ENCODE peak calls at places on chromosomes 11 and 22, in four cellular contexts. L, G, T and V are unnamed samples.

GRCh38 chr11:125978171-125978570 is 32.3 kb downstream of the VSIG10L2 start:
- DNase-seq in L (no peak), G (no peak), T (no peak), V (no peak)

GRCh38 chr22:23361676-23362075 is 181.4 kb downstream of the BCR start:
- DNase-seq in L (no peak), G (no peak), T (no peak), V (no peak)

GRCh38 chr22:31676700-31677099 is 14.7 kb upstream of the PISD start:
- DNase-seq in L (peak), G (peak), T (peak), V (peak)

GRCh38 chr11:96893988-96894387 is 504.2 kb downstream of the JRKL start:
- DNase-seq in L (no peak), G (no peak), T (no peak), V (no peak)

GRCh38 chr11:120197254-120197891 is 13.5 kb upstream of the OAF start:
- DNase-seq in L (no peak), G (peak), T (no peak), V (no peak)

GRCh38 chr11:118913411-118914125 is 12.2 kb downstream of the BCL9L start:
- DNase-seq in L (peak), G (peak), T (no peak), V (no peak)

GRCh38 chr22:19717691-19718254 is 3.5 kb downstream of the SEPTIN5 start:
- DNase-seq in L (peak), G (peak), T (no peak), V (no peak)

GRCh38 chr11:32427935-32428664 is 7.2 kb downstream of the WT1 start:
- DNase-seq in L (no peak), G (no peak), T (no peak), V (no peak)

GRCh38 chr11:35167451-35167954 is 28.5 kb downstream of the CD44 start:
- DNase-seq in L (no peak), G (no peak), T (no peak), V (no peak)

GRCh38 chr11:91097069-91097468 is 874.2 kb upstream of the CHORDC1 start:
- DNase-seq in L (no peak), G (no peak), T (no peak), V (no peak)

GRCh38 chr11:115644846-115645245 is 140.6 kb upstream of the CADM1 start:
- DNase-seq in L (no peak), G (no peak), T (no peak), V (no peak)

GRCh38 chr11:117973446-117973922 is 12.7 kb upstream of the IL10RA start:
- DNase-seq in L (no peak), G (no peak), T (no peak), V (no peak)

GRCh38 chr11:71236836-71237475 is 15.4 kb downstream of the SHANK2 start:
- DNase-seq in L (no peak), G (no peak), T (no peak), V (no peak)

GRCh38 chr11:843818-844692 is 1.4 kb downstream of the TSPAN4 start:
- DNase-seq in L (no peak), G (peak), T (no peak), V (no peak)

GRCh38 chr11:119626197-119626909 is 102.6 kb downstream of the NECTIN1 start:
- DNase-seq in L (no peak), G (no peak), T (no peak), V (no peak)

GRCh38 chr11:69007978-69008381 is 5.1 kb downstream of the MRGPRF start:
- DNase-seq in L (no peak), G (peak), T (no peak), V (no peak)

GRCh38 chr11:19713221-19714092 is 820 bp downstream of the NAV2 start:
- DNase-seq in L (no peak), G (no peak), T (no peak), V (no peak)

GRCh38 chr11:35215945-35216344 is 77.0 kb downstream of the CD44 start:
- DNase-seq in L (no peak), G (no peak), T (no peak), V (no peak)

GRCh38 chr11:118305726-118306125 is 1.2 kb downstream of the CD3E start:
- DNase-seq in L (no peak), G (no peak), T (no peak), V (no peak)

GRCh38 chr22:47296405-47297260 is 534.2 kb downstream of the TBC1D22A start:
- DNase-seq in L (no peak), G (no peak), T (no peak), V (no peak)

GRCh38 chr22:44181912-44182590 is 1.3 kb downstream of the PARVG start:
- DNase-seq in L (no peak), G (no peak), T (no peak), V (no peak)

GRCh38 chr11:69381681-69382130 is 87.8 kb downstream of the MYEOV start:
- DNase-seq in L (no peak), G (no peak), T (no peak), V (no peak)

GRCh38 chr22:46587492-46588278 is 32.5 kb upstream of the GRAMD4 start:
- DNase-seq in L (no peak), G (peak), T (no peak), V (no peak)

GRCh38 chr11:31817054-31817620 is 6.0 kb upstream of the PAX6 start:
- DNase-seq in L (no peak), G (peak), T (no peak), V (no peak)

GRCh38 chr11:70077411-70078094 is 564 bp upstream of the ANO1 start:
- DNase-seq in L (no peak), G (no peak), T (no peak), V (no peak)

GRCh38 chr11:34587282-34587677 is 33.6 kb upstream of the EHF start:
- DNase-seq in L (no peak), G (no peak), T (no peak), V (no peak)

GRCh38 chr11:125773516-125773915 is 5.1 kb downstream of the PATE2 start:
- DNase-seq in L (no peak), G (no peak), T (no peak), V (no peak)

GRCh38 chr22:40638261-40638660 is 1.7 kb upstream of the MRTFA start:
- DNase-seq in L (no peak), G (no peak), T (peak), V (no peak)
- H3K27ac ChIP-seq in L (no peak), G (no peak), T (peak), V (no peak)

GRCh38 chr11:129720994-129721393 is 94.7 kb upstream of the TMEM45B start:
- DNase-seq in L (no peak), G (no peak), T (no peak), V (no peak)
- H3K27ac ChIP-seq in L (no peak), G (no peak), T (no peak), V (no peak)

GRCh38 chr11:84019576-84020194 is 733.5 kb upstream of the CCDC90B start:
- DNase-seq in L (no peak), G (no peak), T (no peak), V (no peak)

GRCh38 chr11:84022695-84023094 is 736.5 kb upstream of the CCDC90B start:
- DNase-seq in L (no peak), G (no peak), T (no peak), V (no peak)

GRCh38 chr11:84021291-84021690 is 735.1 kb upstream of the CCDC90B start:
- DNase-seq in L (peak), G (no peak), T (no peak), V (no peak)

GRCh38 chr11:84022221-84022620 is 736.1 kb upstream of the CCDC90B start:
- DNase-seq in L (peak), G (no peak), T (no peak), V (no peak)
- H3K27ac ChIP-seq in L (peak), G (no peak), T (no peak), V (no peak)

GRCh38 chr22:41982886-41983285 is 13.6 kb downstream of the SEPTIN3 start:
- DNase-seq in L (no peak), G (no peak), T (no peak), V (no peak)
- H3K27ac ChIP-seq in L (no peak), G (no peak), T (no peak), V (no peak)

GRCh38 chr22:30636226-30637077 is 871 bp downstream of the SLC35E4 start:
- DNase-seq in L (no peak), G (peak), T (no peak), V (no peak)
- H3K27ac ChIP-seq in L (peak), G (peak), T (peak), V (peak)

DNA sequence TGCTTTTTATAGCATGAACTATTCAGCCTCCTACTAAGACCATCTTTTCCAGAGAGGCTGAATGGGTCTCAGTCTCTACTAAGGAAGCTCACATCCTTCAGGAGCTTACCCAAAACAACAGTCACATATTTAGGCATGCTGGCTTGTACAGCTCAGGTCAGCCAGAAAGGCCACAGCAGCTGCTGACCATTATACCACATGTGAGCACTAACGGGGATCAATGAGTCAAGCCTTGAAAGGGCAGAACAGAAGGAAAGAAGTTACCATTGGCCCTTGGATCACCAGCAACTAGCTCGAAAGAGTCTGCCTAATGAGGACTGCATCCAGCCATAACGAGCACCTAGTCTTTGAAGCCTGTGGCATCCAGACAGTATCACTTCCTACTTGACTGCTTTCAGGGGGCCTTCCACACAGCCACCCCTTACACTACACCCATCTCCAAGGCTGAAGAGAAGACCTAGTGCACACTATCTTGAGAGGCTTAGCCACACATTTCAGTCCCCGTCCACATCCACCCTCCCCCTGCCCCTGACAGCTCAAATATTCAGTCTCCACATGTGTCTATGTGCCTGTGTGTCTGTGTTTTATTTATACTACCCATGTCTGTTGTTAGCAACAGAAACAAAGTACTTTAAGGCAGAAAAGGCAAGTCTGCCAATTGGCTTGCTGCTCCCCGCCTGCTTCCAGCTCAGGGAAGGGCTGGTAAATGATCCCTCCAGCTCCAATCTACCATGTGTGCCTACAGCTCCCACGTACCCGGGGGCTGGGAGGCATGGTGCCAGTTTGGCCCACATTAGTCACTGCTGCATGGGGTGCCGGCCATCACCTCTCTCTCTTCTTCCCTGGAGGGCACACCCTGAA is 95.5 kb downstream of the RPL27A start:
- DNase-seq in L (no peak), G (no peak), T (no peak), V (no peak)
- H3K27ac ChIP-seq in L (no peak), G (peak), T (no peak), V (no peak)

DNA sequence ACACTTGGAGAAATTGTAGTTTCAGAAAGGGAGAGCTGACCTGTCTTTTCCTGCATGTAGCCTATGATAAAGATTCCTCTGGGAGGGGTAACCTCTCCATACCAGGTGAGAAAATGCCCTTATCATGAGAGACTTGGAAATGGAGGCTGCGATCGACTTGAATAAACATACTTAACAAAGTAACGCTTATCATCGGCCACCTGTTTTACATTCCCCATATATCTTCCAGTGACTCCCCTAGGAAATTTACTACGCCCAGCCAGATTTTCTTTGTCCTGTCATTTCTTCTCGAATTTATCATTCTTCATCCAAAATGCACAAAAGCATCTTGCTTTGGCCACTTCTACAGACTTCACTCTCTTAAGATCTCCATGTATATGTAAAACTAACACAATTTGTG is 143.5 kb downstream of the CCDC81 start:
- DNase-seq in L (no peak), G (no peak), T (no peak), V (no peak)
- H3K27ac ChIP-seq in L (no peak), G (no peak), T (no peak), V (no peak)